ENCODE peak calls at places on chromosomes 12 and 14, in seven cellular contexts. E is CD8-positive, alpha-beta T cell; W is cardiac muscle cell; Q is dorsolateral prefrontal cortex; B is gastrocnemius medialis; U is brain microvascular endothelial cell; K is AG10803. J is an unnamed sample.
A peak's percentile ranks its signal among the peaks of the same experiment; 100 is the strongest.

GRCh38 chr12:106223485-106224391 is 24.1 kb downstream of the CKAP4 start:
- DNase-seq in E (peak; percentile 67), W (peak; percentile 73), Q (peak; percentile 72), B (peak; percentile 65), U (peak; percentile 59), K (peak; percentile 77), J (peak; percentile 82)

GRCh38 chr14:55965851-55966250 is 152.4 kb upstream of the PELI2 start:
- DNase-seq in E (no peak), W (no peak), Q (no peak), B (no peak), U (no peak), K (no peak), J (no peak)

GRCh38 chr12:46610754-46611153 is 215.0 kb downstream of the SLC38A4 start:
- DNase-seq in E (no peak), W (no peak), Q (no peak), B (no peak), U (no peak), K (no peak), J (no peak)

GRCh38 chr14:99215277-99215676 is 56.7 kb downstream of the BCL11B start:
- DNase-seq in E (no peak), W (no peak), Q (no peak), B (no peak), U (peak; percentile 38), K (peak; percentile 96), J (peak; percentile 32)

GRCh38 chr12:108691995-108692808 is 39.1 kb downstream of the CORO1C start:
- DNase-seq in E (no peak), W (peak; percentile 71), Q (peak; percentile 62), B (peak; percentile 80), U (no peak), K (no peak), J (peak; percentile 49)

GRCh38 chr12:49098035-49098451 is 3.4 kb upstream of the DHH start:
- DNase-seq in E (peak; percentile 49), W (peak; percentile 69), Q (no peak), B (peak; percentile 34), U (no peak), K (peak; percentile 29), J (peak; percentile 61)

GRCh38 chr12:127928615-127929014 is 338.4 kb upstream of the TMEM132C start:
- DNase-seq in E (no peak), W (no peak), Q (no peak), B (no peak), U (peak; percentile 57), K (peak; percentile 67), J (peak; percentile 4)

GRCh38 chr12:77299910-77300772 is 234.8 kb upstream of the E2F7 start:
- DNase-seq in E (no peak), W (no peak), Q (no peak), B (no peak), U (peak; percentile 55), K (peak; percentile 49), J (peak; percentile 80)

GRCh38 chr12:1199700-1200099 is 208.7 kb downstream of the ERC1 start:
- DNase-seq in E (no peak), W (no peak), Q (no peak), B (no peak), U (no peak), K (no peak), J (no peak)

GRCh38 chr12:91127751-91128150 is 16.5 kb upstream of the LUM start:
- DNase-seq in E (no peak), W (no peak), Q (no peak), B (no peak), U (peak; percentile 38), K (peak; percentile 86), J (peak; percentile 57)

GRCh38 chr12:3882896-3883564 is 9.8 kb upstream of the PARP11 start:
- DNase-seq in E (no peak), W (peak; percentile 44), Q (no peak), B (no peak), U (peak; percentile 8), K (no peak), J (peak; percentile 45)

GRCh38 chr14:81245771-81246170 is 25.0 kb upstream of the GTF2A1 start:
- DNase-seq in E (no peak), W (no peak), Q (no peak), B (no peak), U (no peak), K (peak; percentile 80), J (peak; percentile 34)

GRCh38 chr14:37559386-37559785 is 35.7 kb downstream of the FOXA1 start:
- DNase-seq in E (no peak), W (no peak), Q (no peak), B (no peak), U (peak; percentile 49), K (peak; percentile 13), J (no peak)

GRCh38 chr12:39617887-39618286 is 1.7 kb downstream of the ABCD2 start:
- DNase-seq in E (no peak), W (no peak), Q (no peak), B (no peak), U (no peak), K (no peak), J (no peak)
- H3K4me3 ChIP-seq in E (peak overlapping the region; percentile 62), W (no peak overlapping the region), Q (peak overlapping the region; percentile 56), B (no peak overlapping the region), U (no peak overlapping the region), K (no peak overlapping the region), J (no peak overlapping the region)

DNA sequence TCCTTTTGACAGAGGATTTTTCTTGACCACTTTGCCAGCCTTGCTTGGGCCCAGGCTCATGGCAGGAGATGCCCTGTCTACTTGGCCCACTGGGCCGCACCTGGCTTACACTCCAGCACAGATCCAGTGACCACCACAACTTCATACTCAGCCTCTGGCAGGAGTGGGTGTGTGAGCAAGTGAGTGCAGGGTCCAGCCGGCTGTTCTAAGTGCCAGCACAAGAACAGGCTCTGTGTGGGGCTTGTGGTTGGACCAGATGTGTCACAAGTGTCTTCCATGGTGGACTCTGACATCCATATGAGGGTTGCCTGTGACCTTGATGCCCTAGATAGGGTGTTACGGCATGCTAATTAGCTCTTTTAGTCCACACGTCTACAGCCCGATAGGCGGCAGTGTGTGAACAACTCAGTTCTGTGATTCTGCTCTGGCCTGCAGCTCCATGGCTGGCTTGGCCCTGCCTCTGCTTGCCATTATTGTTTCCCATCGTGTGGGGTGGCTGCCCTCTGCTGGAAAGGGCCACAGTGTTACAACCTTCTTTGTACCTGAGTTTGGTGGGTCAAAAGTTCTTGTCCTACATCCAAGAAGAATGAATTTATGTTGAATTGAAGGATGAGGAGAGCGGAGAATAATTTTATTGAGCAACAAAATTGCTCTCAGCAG is 1089.1 kb downstream of the SLC6A15 start:
- DNase-seq in E (no peak), W (peak; percentile 61), Q (peak; percentile 58), B (no peak), U (peak; percentile 35), K (no peak), J (no peak)
- TF ChIP-seq CTCF in E (no peak), W (peak; percentile 40), Q (peak; percentile 35), B (no peak), U (peak; percentile 67), K (no peak), J (no peak)

GRCh38 chr14:63006515-63006914 is 38.7 kb downstream of the KCNH5 start:
- DNase-seq in E (no peak), W (no peak), Q (no peak), B (no peak), U (no peak), K (no peak), J (no peak)

GRCh38 chr14:63012171-63012570 is 33.1 kb downstream of the KCNH5 start:
- DNase-seq in E (no peak), W (no peak), Q (no peak), B (no peak), U (no peak), K (no peak), J (no peak)

DNA sequence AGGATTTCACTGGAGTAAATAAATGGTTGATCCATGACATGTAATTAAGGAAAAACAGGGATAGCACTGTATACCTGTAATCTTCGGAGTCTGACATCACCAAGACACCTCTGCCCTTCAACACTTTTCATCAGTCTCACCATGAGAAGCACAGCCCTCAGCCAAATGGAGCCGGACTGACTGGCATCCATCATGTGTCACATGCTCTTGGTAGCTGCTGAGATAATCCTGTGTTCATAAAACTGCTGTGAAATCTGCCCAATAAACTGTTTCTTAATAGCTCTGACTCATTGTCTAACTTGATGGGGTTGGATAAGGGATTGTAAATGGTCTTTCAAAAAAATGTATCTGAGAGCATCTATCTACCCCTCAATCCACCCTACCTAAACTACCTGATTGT is 33.6 kb downstream of the KCNH5 start:
- DNase-seq in E (no peak), W (no peak), Q (no peak), B (no peak), U (no peak), K (no peak), J (no peak)
- H3K4me3 ChIP-seq in E (no peak overlapping the region), W (no peak overlapping the region), Q (no peak overlapping the region), B (no peak overlapping the region), U (no peak overlapping the region), K (no peak overlapping the region), J (no peak overlapping the region)

GRCh38 chr12:6354539-6355393 is 12.9 kb upstream of the TNFRSF1A start:
- DNase-seq in E (no peak), W (no peak), Q (no peak), B (no peak), U (no peak), K (no peak), J (no peak)
- TF ChIP-seq CTCF in E (no peak), W (no peak), Q (no peak), B (no peak), U (no peak), K (no peak), J (no peak)

DNA sequence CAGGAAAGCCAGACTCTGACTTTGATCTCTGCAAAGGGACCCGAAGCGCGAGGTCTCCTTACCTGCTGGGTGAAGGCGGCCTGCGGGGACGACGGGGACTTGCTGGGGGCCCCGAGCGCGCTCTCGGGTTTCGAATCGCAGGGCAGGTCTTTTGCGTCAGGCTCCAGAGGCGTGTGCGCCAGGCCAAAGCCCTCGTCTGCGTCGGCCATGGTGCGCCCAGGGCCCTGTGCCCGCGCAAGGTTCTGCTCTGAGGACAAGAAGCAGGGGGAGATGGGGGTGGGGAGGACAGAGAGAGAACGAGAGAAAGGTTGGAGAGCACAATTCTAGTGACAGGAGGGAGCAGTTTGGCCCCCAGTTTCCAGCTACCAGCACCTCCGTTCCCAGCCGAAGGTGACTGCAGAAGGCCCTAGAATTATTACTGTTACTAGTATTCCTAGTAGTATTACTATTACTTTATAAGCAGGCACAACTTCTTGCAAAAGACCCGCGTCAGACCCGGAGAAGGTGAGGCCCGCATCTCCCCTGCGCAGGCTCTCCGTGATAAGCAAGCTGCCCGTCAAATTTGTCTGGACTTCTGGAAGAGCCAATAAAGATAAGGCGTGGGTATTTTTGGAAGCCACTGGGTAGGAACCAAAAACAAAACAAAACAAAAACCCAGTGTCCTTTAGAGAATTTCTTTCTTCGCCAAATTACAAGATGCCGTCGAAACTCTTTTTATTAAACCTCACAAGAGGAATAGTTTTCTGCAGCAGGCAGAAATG is 2.1 kb downstream of the TBX5 start:
- DNase-seq in E (no peak), W (peak; percentile 85), Q (no peak), B (no peak), U (no peak), K (no peak), J (no peak)
- H3K4me3 ChIP-seq in E (no peak overlapping the region), W (peak overlapping the region; percentile 97), Q (no peak overlapping the region), B (no peak overlapping the region), U (no peak overlapping the region), K (peak overlapping the region; percentile 74), J (peak overlapping the region; percentile 91)

J was measured in foreskin fibroblast.